ENCODE peak calls at places on chromosomes 11 and 22, in eight cellular contexts. Q, W, U, P, E, S, K and R are unnamed samples.

GRCh38 chr11:130418756-130419155 is 9.7 kb downstream of the ADAMTS8 start:
- DNase-seq in Q (peak; percentile 71), W (no peak), U (no peak), P (no peak), E (no peak), S (no peak), K (no peak), R (no peak)

GRCh38 chr11:27497284-27497866 is 9.2 kb downstream of the LIN7C start:
- DNase-seq in Q (peak; percentile 45), W (no peak), U (no peak), P (no peak), E (no peak), S (peak; percentile 18), K (no peak), R (no peak)

GRCh38 chr11:106786251-106786650 is 232.0 kb downstream of the GUCY1A2 start:
- DNase-seq in Q (peak; percentile 16), W (no peak), U (no peak), P (no peak), E (no peak), S (no peak), K (no peak), R (no peak)

GRCh38 chr11:107651672-107652071 is 60.2 kb downstream of the SLN start:
- DNase-seq in Q (no peak), W (no peak), U (no peak), P (no peak), E (no peak), S (no peak), K (no peak), R (no peak)

GRCh38 chr11:65500262-65501004 is 1.6 kb downstream of the MALAT1 start:
- DNase-seq in Q (peak; percentile 65), W (no peak), U (peak; percentile 69), P (no peak), E (no peak), S (no peak), K (peak; percentile 63), R (no peak)

GRCh38 chr11:8080674-8081590 is at the start of gene TUB:
- DNase-seq in Q (no peak), W (no peak), U (peak; percentile 71), P (no peak), E (peak; percentile 26), S (no peak), K (no peak), R (no peak)

GRCh38 chr11:126925321-126926093 is 75.1 kb downstream of the KIRREL3 start:
- DNase-seq in Q (no peak), W (no peak), U (no peak), P (no peak), E (no peak), S (no peak), K (no peak), R (no peak)

GRCh38 chr11:119537641-119538253 is 114.8 kb upstream of the THY1 start:
- DNase-seq in Q (no peak), W (no peak), U (no peak), P (no peak), E (no peak), S (no peak), K (no peak), R (no peak)

GRCh38 chr22:32205974-32206773 is 1.3 kb upstream of the RFPL2 start:
- DNase-seq in Q (no peak), W (no peak), U (no peak), P (no peak), E (no peak), S (no peak), K (no peak), R (no peak)

GRCh38 chr22:32206774-32207758 is 2.2 kb upstream of the RFPL2 start:
- DNase-seq in Q (no peak), W (no peak), U (no peak), P (peak; percentile 28), E (peak; percentile 51), S (peak; percentile 41), K (no peak), R (no peak)

GRCh38 chr22:32203181-32204105 is 1.4 kb downstream of the RFPL2 start:
- DNase-seq in Q (no peak), W (no peak), U (no peak), P (no peak), E (no peak), S (no peak), K (no peak), R (no peak)

GRCh38 chr22:32204211-32204855 is 540 bp downstream of the RFPL2 start:
- DNase-seq in Q (no peak), W (no peak), U (no peak), P (no peak), E (no peak), S (peak; percentile 9), K (no peak), R (peak; percentile 38)

DNA sequence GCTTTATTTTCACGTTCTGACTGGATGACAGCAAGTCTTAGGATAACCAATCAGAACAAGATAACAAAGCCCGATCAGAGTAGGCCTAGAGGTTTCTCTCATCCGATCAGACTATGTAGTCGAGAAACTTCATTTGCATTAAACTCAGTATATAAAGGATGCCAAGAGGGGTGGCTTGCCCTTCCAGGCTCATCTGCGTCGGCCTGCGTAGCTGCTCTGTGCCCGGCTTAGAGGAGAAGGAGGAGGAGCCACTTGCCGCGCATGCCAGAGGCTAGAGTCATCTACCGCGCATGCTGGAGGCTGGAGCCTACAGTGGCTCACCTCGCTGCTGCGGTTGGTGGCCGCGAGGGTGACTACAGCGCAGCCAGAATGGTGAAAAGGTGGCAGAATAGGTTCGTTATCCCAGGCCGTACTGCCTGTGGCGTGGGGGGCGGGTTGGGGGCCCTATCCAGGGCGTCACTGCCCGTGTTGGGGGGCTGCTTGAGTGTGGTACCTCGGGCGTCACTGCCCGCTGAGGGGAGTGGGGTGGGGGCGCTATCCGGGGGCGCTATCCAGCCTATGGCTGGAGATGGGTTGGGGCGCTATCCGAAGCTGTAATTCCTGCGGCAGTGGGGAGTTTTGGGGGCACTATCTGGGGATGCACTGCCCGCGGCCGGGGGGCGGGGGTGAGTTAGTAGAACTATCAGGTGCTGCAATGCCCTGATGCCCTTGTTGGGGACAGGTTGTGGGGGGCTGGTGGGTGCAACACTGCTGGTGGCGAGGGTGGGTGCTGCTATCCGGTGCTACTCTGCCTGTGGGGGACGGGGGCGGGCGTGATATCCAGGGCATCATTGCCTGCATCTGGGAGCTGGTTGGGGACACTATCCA is at the start of gene RFPL2:
- DNase-seq in Q (no peak), W (no peak), U (no peak), P (no peak), E (no peak), S (peak; percentile 61), K (no peak), R (no peak)
- H3K9me3 ChIP-seq in Q (no peaks in the 10 kb centered on the region), W (no peaks in the 10 kb centered on the region), U (no peaks in the 10 kb centered on the region), P (no peaks in the 10 kb centered on the region), E (no peaks in the 10 kb centered on the region), S (no peaks in the 10 kb centered on the region), K (no peaks in the 10 kb centered on the region), R (no peaks in the 10 kb centered on the region)

GRCh38 chr11:125287467-125288232 is 123.1 kb downstream of the PKNOX2 start:
- DNase-seq in Q (peak; percentile 26), W (no peak), U (peak; percentile 67), P (no peak), E (no peak), S (no peak), K (no peak), R (no peak)

GRCh38 chr11:125289419-125290088 is 125.0 kb downstream of the PKNOX2 start:
- DNase-seq in Q (no peak), W (no peak), U (no peak), P (no peak), E (no peak), S (no peak), K (no peak), R (no peak)

GRCh38 chr11:125286486-125286885 is 121.9 kb downstream of the PKNOX2 start:
- DNase-seq in Q (no peak), W (no peak), U (no peak), P (no peak), E (no peak), S (no peak), K (no peak), R (no peak)

GRCh38 chr11:125293596-125293995 is 129.0 kb downstream of the PKNOX2 start:
- DNase-seq in Q (no peak), W (no peak), U (no peak), P (no peak), E (no peak), S (no peak), K (no peak), R (no peak)

DNA sequence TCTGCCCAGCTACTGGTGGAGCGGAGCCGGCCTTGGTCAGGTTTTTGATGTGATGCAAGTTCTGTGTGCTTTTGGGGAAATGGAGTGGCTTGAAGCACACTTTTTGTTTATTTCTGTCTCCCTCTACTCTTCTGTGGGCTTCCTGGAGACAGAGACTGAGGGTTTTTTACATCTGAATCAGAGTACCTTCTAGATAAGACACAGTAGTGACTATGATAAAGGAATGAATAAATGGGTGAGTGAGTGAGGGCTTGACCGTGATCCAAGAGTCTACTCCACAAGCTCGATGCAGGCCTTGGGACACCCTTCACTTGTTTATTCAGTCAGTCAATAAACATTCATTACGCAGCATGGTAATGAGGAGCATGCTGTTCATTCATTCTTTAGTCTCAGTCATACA is 125.7 kb downstream of the PKNOX2 start:
- DNase-seq in Q (no peak), W (no peak), U (no peak), P (no peak), E (no peak), S (no peak), K (no peak), R (no peak)
- H3K9me3 ChIP-seq in Q (no peaks in the 10 kb centered on the region), W (no peaks in the 10 kb centered on the region), U (no peaks in the 10 kb centered on the region), P (no peaks in the 10 kb centered on the region), E (no peaks in the 10 kb centered on the region), S (no peaks in the 10 kb centered on the region), K (no peaks in the 10 kb centered on the region), R (no peaks in the 10 kb centered on the region)

DNA sequence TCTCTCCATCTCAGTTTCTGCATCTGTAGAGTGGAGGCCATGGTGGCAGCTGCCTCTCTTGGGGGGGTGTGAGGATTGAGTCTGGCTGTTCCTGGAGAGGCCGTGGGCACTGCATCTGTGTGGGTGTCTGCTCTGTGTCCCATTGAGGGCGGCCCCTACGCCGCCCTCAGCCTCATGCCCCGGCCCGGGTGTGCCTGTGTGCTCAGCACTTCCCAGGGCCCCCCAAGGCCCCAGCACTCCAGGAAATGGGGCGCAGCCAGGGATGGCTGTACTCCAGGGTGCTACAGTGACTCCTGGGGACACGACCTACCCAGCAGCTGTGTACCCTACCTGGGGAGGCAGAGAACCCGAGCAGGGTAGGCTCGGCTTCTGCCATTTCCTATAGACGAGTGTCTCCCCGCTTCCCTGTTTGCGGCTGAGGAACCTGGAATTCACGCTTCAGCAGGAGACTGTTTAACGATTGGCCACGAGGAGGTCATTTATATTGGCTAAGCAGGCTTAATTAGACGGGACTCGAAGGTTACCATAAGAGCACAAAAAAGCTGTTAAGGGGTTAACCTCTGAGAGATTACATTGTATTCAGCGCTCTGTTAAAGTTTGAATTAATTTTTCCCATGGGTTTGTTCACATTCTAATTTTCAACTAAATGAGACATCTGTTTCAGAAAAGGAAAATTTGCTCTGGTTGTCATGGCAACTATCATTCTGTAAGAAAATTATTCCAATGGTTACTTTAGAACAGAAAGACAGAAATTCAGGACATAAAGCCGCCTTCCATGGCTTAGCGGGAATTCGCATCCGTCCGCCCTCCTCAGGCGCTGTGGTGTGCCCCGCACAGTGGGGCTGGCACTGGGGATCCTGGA is 76.4 kb downstream of the MPPED1 start:
- DNase-seq in Q (no peak), W (no peak), U (no peak), P (no peak), E (no peak), S (no peak), K (no peak), R (no peak)
- H3K9me3 ChIP-seq in Q (no peaks in the 10 kb centered on the region), W (no peaks in the 10 kb centered on the region), U (no peaks in the 10 kb centered on the region), P (no peaks in the 10 kb centered on the region), E (no peaks in the 10 kb centered on the region), S (no peaks in the 10 kb centered on the region), K (no peaks in the 10 kb centered on the region), R (no peaks in the 10 kb centered on the region)

GRCh38 chr11:15073361-15074205 is at the start of gene CALCB:
- DNase-seq in Q (peak; percentile 24), W (no peak), U (peak; percentile 46), P (no peak), E (no peak), S (no peak), K (no peak), R (no peak)
- H3K9me3 ChIP-seq in Q (no peaks in the 10 kb centered on the region), W (peaks cover 7% of the 10 kb centered on the region), U (no peaks in the 10 kb centered on the region), P (no peaks in the 10 kb centered on the region), E (peaks cover 3% of the 10 kb centered on the region), S (no peaks in the 10 kb centered on the region), K (no peaks in the 10 kb centered on the region), R (no peaks in the 10 kb centered on the region)